ENCODE peak calls at places on chromosome 19, in four cellular contexts. One of them, this sample, is unnamed.
A peak's percentile ranks its signal among the peaks of the same experiment; 100 is the strongest.

GRCh38 chr19:41194157-41194552 is 1.1 kb downstream of the CYP2S1 start:
- DNase-seq in amniotic stem cell: no peak
- DNase-seq in bronchial epithelial cell: no peak
- DNase-seq in 8988T: no peak
- DNase-seq in this sample: no peak

GRCh38 chr19:46717716-46718143 is 816 bp upstream of the PRKD2 start:
- DNase-seq in amniotic stem cell: no peak
- DNase-seq in bronchial epithelial cell: no peak
- DNase-seq in 8988T: no peak
- DNase-seq in this sample: no peak

GRCh38 chr19:8113017-8113416 is 36.4 kb downstream of the FBN3 start:
- DNase-seq in amniotic stem cell: no peak
- DNase-seq in bronchial epithelial cell: peak; percentile 43
- DNase-seq in 8988T: no peak
- DNase-seq in this sample: no peak

GRCh38 chr19:10593148-10593547 is 6.0 kb upstream of the AP1M2 start:
- DNase-seq in amniotic stem cell: no peak
- DNase-seq in bronchial epithelial cell: no peak
- DNase-seq in 8988T: no peak
- DNase-seq in this sample: no peak

GRCh38 chr19:1773173-1773572 is 19.9 kb downstream of the ONECUT3 start:
- DNase-seq in amniotic stem cell: no peak
- DNase-seq in bronchial epithelial cell: peak; percentile 97
- DNase-seq in 8988T: no peak
- DNase-seq in this sample: no peak

GRCh38 chr19:39223703-39224279 is 19.7 kb upstream of the SYCN start:
- DNase-seq in amniotic stem cell: no peak
- DNase-seq in bronchial epithelial cell: peak; percentile 18
- DNase-seq in 8988T: peak; percentile 73
- DNase-seq in this sample: no peak

GRCh38 chr19:47512183-47512947 is 2.5 kb downstream of the NAPA start:
- DNase-seq in amniotic stem cell: no peak
- DNase-seq in bronchial epithelial cell: peak; percentile 19
- DNase-seq in 8988T: no peak
- DNase-seq in this sample: no peak

GRCh38 chr19:15194938-15195337 is 5.9 kb downstream of the NOTCH3 start:
- DNase-seq in amniotic stem cell: no peak
- DNase-seq in bronchial epithelial cell: peak; percentile 61
- DNase-seq in 8988T: no peak
- DNase-seq in this sample: no peak

GRCh38 chr19:17726914-17727773 is 7.9 kb downstream of the MAP1S start:
- DNase-seq in amniotic stem cell: no peak
- DNase-seq in bronchial epithelial cell: no peak
- DNase-seq in 8988T: no peak
- DNase-seq in this sample: no peak

GRCh38 chr19:8307400-8307964 is 676 bp downstream of the CD320 start:
- DNase-seq in amniotic stem cell: no peak
- DNase-seq in bronchial epithelial cell: no peak
- DNase-seq in 8988T: no peak
- DNase-seq in this sample: no peak

GRCh38 chr19:36514012-36514612 is 14.0 kb downstream of the ZNF260 start:
- DNase-seq in amniotic stem cell: no peak
- DNase-seq in bronchial epithelial cell: no peak
- DNase-seq in 8988T: no peak
- DNase-seq in this sample: no peak

GRCh38 chr19:29660835-29661234 is 4.4 kb upstream of the PLEKHF1 start:
- DNase-seq in amniotic stem cell: no peak
- DNase-seq in bronchial epithelial cell: no peak
- DNase-seq in 8988T: no peak
- DNase-seq in this sample: no peak

GRCh38 chr19:51368366-51369282 is at the start of gene CLDND2:
- DNase-seq in amniotic stem cell: no peak
- DNase-seq in bronchial epithelial cell: no peak
- DNase-seq in 8988T: no peak
- DNase-seq in this sample: no peak

GRCh38 chr19:5480427-5480836 is 25.2 kb downstream of the ZNRF4 start:
- DNase-seq in amniotic stem cell: no peak
- DNase-seq in bronchial epithelial cell: peak; percentile 16
- DNase-seq in 8988T: no peak
- DNase-seq in this sample: peak; percentile 47

GRCh38 chr19:3556978-3557460 is 367 bp downstream of the MFSD12 start:
- DNase-seq in amniotic stem cell: peak; percentile 24
- DNase-seq in bronchial epithelial cell: peak; percentile 44
- DNase-seq in 8988T: peak; percentile 73
- DNase-seq in this sample: no peak

GRCh38 chr19:5036733-5037681 is 68.1 kb downstream of the KDM4B start:
- DNase-seq in amniotic stem cell: peak; percentile 52
- DNase-seq in bronchial epithelial cell: peak; percentile 30
- DNase-seq in 8988T: no peak
- DNase-seq in this sample: no peak

GRCh38 chr19:8567522-8568172 is 9.6 kb downstream of the MYO1F start:
- DNase-seq in amniotic stem cell: no peak
- DNase-seq in bronchial epithelial cell: no peak
- DNase-seq in 8988T: no peak
- DNase-seq in this sample: no peak

GRCh38 chr19:54188224-54188871 is 1.0 kb downstream of the MBOAT7 start:
- DNase-seq in amniotic stem cell: no peak
- DNase-seq in bronchial epithelial cell: no peak
- DNase-seq in 8988T: no peak
- DNase-seq in this sample: no peak

GRCh38 chr19:10431254-10431942 is 11.1 kb downstream of the PDE4A start:
- DNase-seq in amniotic stem cell: no peak
- DNase-seq in bronchial epithelial cell: no peak
- DNase-seq in 8988T: peak; percentile 38
- DNase-seq in this sample: no peak

GRCh38 chr19:49559928-49560327 is 20.4 kb downstream of the NOSIP start:
- DNase-seq in amniotic stem cell: no peak
- DNase-seq in bronchial epithelial cell: no peak
- DNase-seq in 8988T: no peak
- DNase-seq in this sample: no peak

GRCh38 chr19:56918682-56919307 is 78.3 kb upstream of the PEG3 start:
- DNase-seq in amniotic stem cell: no peak
- DNase-seq in bronchial epithelial cell: no peak
- DNase-seq in 8988T: no peak
- DNase-seq in this sample: no peak

This sample was measured in HuH-7.